ENCODE peak calls at places on chromosome 1, in five cellular contexts. X is substantia nigra, A is uterus, T is body of pancreas, U is heart left ventricle. F is an unnamed sample.

GRCh38 chr1:17700981-17701870 is 53.9 kb upstream of the ACTL8 start:
- DNase-seq in U (no peak), X (no peak), A (no peak), T (no peak), F (no peak)

GRCh38 chr1:192993426-192994085 is 65.6 kb downstream of the UCHL5 start:
- DNase-seq in U (no peak), A (no peak), T (no peak), X (no peak), F (no peak)

GRCh38 chr1:200640373-200641174 is 20.0 kb upstream of the KIF14 start:
- DNase-seq in X (no peak), T (peak), A (no peak), U (no peak), F (no peak)

GRCh38 chr1:153939476-153939875 is 7.0 kb downstream of the DENND4B start:
- DNase-seq in X (no peak), A (no peak), T (no peak), U (no peak), F (no peak)

GRCh38 chr1:207077470-207078377 is 10.9 kb upstream of the C4BPB start:
- DNase-seq in T (peak), X (no peak), U (no peak), A (peak), F (peak)

GRCh38 chr1:26285366-26286063 is 5.6 kb downstream of the SH3BGRL3 start:
- DNase-seq in U (no peak), X (no peak), T (no peak), A (no peak), F (no peak)

GRCh38 chr1:117313555-117313954 is 53.7 kb upstream of the MAN1A2 start:
- DNase-seq in U (no peak), X (no peak), T (no peak), A (no peak), F (no peak)

GRCh38 chr1:154384650-154385557 is 20.2 kb upstream of the IL6R start:
- DNase-seq in U (no peak), T (no peak), A (no peak), X (no peak), F (no peak)

GRCh38 chr1:30525980-30526651 is 197.3 kb downstream of the MATN1 start:
- DNase-seq in T (peak), U (peak), X (no peak), A (peak), F (peak)

DNA sequence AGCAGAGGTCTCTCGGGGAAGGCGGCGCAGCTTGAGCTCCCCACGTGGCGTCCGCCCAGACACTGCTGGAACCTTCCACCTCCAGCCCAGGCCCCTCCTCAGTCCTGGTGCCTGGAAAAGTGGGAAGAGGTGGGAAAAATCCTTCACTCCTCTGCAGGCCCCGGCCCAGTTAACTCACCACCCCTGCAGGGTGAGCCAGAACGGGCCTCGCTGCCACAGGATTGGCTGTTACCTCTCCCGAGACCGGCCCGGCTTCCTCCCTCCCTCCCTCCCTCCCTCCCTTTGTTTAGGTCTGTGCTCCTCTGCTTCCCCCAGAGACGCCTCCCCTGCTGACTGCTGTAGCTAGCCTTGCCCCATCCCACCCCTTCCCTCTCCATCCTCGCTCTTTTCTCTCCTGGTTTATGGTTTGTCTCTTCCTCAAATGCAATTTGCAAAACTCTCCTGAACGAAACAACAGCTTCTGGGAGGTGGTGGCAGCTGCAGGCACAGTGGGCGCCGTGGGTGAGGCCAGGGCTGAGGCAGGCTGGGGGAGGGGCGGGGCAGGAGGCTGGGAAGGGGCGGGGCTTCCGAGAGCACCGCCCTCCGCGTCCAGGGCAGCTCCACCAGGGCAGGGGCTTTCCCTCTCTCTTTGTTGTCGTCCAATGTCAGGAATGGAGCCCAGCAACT is 6.5 kb downstream of the CAPN9 start:
- DNase-seq in X (peak), U (peak), T (peak), A (no peak), F (no peak)
- H3K27ac ChIP-seq in X (peak), U (no peak), T (no peak), A (peak), F (no peak)

DNA sequence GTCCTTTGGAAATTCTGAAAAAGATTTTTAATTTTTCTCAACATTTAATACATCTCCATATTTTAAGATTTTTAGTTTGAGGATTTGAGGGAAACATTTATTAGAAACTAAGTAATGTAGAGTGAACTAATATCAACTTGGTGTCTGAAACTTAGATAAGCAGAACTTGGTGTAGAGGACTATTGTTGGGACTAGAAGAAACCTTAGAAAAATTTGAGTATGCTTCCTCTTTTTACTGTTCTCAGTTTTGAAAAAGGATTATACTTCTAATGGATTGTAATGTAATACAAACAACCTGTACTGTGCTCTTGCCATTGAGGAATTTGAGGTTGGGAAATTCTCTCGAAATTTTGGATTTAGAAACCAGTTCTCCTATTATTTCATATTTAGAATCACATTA is 2.4 kb downstream of the FNBP1L start:
- DNase-seq in U (no peak), X (no peak), T (no peak), A (no peak), F (no peak)
- H3K27ac ChIP-seq in U (no peak), X (no peak), T (no peak), A (no peak), F (no peak)

GRCh38 chr1:159932296-159933285 is 7.3 kb upstream of the TAGLN2 start:
- DNase-seq in X (no peak), T (no peak), A (no peak), U (no peak), F (no peak)
- H3K27ac ChIP-seq in X (no peak), T (no peak), A (no peak), U (no peak), F (no peak)

DNA sequence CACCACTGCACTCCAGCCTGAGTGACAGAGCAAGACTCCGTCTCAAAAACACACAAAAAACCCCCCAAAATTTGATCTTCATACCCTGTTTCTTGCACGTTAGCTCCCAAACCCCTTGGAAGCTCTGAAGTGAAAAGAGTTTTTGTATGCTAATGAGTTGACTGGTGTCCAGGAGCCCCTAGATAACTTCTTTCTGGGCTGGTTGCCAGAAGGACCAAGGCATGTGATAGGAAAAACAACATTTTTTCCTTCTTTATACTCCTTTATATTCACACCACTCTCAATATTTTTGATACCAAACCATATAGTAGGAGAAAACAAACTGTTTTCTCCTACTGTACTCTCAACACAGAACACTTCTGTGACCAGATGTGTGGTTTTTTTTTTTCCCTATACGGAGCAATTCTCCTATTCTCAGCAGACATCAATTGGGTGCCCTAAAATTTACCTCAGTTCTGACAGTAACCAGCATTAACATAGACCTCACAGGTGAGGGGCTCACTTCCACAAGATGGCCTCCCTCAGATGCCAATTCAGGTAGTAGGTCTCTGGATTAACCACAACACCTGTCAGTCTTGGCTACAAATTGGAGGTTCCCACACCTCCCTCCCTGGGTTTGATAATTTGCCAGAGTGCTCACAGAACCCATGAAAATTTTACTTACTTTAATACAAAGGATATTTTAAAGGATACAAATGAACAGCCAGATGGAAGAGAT is 25.5 kb downstream of the ZYG11B start:
- DNase-seq in X (no peak), A (no peak), T (peak), U (no peak), F (no peak)
- H3K27ac ChIP-seq in X (no peak), A (peak), T (no peak), U (no peak), F (no peak)

DNA sequence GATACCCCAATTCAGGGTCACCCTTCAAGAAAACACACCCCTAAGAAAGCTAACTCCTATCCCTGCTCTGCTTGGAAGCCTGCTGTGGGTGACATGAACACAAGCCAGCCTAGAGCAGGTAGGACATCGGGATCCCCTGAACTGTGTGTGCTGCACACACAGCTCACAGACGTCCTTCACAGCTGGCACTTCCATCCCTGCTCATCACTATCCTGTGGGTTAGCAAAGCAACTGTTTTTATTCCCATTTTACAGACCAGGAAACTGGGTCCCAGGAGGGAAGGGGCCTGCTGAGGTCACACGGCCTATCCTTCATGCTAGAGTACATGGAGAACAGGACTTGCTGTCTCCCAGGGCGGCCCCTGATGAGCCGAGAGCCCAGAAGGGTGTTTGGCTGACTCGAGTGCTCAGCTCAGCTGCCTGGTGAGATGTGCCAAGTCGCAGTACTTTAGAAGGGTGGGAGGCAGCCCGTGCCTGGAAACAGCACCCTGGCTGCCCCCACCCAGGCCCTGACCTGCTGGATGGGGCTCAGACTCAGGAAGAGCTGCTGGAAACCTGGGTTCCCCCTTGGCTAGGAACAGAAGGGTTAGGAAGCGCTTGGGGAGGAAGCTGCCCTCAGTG is 28.3 kb upstream of the BTG2 start:
- DNase-seq in A (peak), T (no peak), X (no peak), U (peak), F (no peak)
- H3K27ac ChIP-seq in A (peak), T (no peak), X (peak), U (peak), F (no peak)

GRCh38 chr1:111463029-111463683 is 10.6 kb upstream of the C1orf162 start:
- DNase-seq in U (no peak), A (no peak), T (peak), X (no peak), F (no peak)
- H3K27ac ChIP-seq in U (no peak), A (no peak), T (peak), X (no peak), F (no peak)

DNA sequence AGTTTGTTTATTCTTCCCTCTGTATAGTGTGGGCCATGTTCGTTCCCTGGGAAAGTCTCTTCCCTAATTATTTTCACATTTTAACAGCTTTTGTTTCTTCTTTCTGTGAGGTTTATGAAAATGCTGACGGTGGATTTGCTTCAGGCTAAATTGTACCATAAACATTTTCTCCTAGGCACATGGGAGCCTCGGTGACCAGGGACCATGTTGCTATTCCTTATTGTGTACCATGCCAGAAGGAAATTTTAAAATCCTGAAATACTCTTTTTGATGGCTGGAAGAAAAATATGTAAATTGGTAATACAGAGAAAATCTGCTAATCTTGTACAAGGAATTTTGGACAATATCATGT is 230.1 kb upstream of the JUN start:
- DNase-seq in T (no peak), A (no peak), X (no peak), U (no peak), F (no peak)
- H3K27ac ChIP-seq in T (peak), A (peak), X (no peak), U (peak), F (peak)